ENCODE peak calls at places on chromosomes 4 and X, in five cellular contexts. U is brain microvascular endothelial cell, T is A673, S is HL-60, E is transverse colon. N is an unnamed sample.

GRCh38 chr4:155690044-155690837 is 23.6 kb downstream of the GUCY1A1 start:
- DNase-seq in U (no peak), T (no peak), S (no peak), E (no peak), N (no peak)

GRCh38 chr4:73729534-73730165 is 10.7 kb upstream of the CXCL8 start:
- DNase-seq in U (peak; percentile 79), T (peak; percentile 63), S (no peak), E (peak; percentile 67), N (peak; percentile 59)

GRCh38 chr4:78057135-78057599 is at the start of gene FRAS1:
- DNase-seq in U (peak; percentile 14), T (peak; percentile 17), S (no peak), E (peak; percentile 18), N (peak; percentile 20)

GRCh38 chr4:81562093-81562492 is 90.4 kb upstream of the RASGEF1B start:
- DNase-seq in U (no peak), T (no peak), S (no peak), E (no peak), N (no peak)

GRCh38 chr4:124862261-124862660 is 149.7 kb upstream of the ANKRD50 start:
- DNase-seq in U (no peak), T (no peak), S (no peak), E (no peak), N (no peak)

GRCh38 chrX:10660171-10660570 is 39.8 kb upstream of the MID1 start:
- DNase-seq in U (no peak), T (no peak), S (no peak), E (no peak), N (no peak)

GRCh38 chr4:27616166-27616565 is 755.5 kb downstream of the STIM2 start:
- DNase-seq in U (no peak), T (no peak), S (no peak), E (no peak), N (no peak)

GRCh38 chr4:680565-680930 is 6.2 kb downstream of the MYL5 start:
- DNase-seq in U (no peak), T (no peak), S (no peak), E (peak; percentile 55), N (no peak)

GRCh38 chr4:121900132-121900983 is 30.1 kb upstream of the BBS7 start:
- DNase-seq in U (peak; percentile 72), T (peak; percentile 65), S (peak; percentile 32), E (peak; percentile 35), N (peak; percentile 55)

GRCh38 chr4:84578540-84579409 is 4.2 kb upstream of the CDS1 start:
- DNase-seq in U (peak; percentile 72), T (peak; percentile 35), S (no peak), E (peak; percentile 20), N (peak; percentile 33)

GRCh38 chrX:46461653-46462191 is 83.5 kb downstream of the ZNF674 start:
- DNase-seq in U (no peak), T (no peak), S (no peak), E (no peak), N (no peak)

GRCh38 chr4:47836655-47837581 is 949 bp downstream of the CORIN start:
- DNase-seq in U (peak; percentile 84), T (peak; percentile 90), S (no peak), E (peak; percentile 77), N (peak; percentile 84)

GRCh38 chr4:2371765-2372487 is 46.5 kb downstream of the ZFYVE28 start:
- DNase-seq in U (no peak), T (no peak), S (no peak), E (no peak), N (no peak)

GRCh38 chr4:143287571-143287923 is 49.1 kb upstream of the GAB1 start:
- DNase-seq in U (no peak), T (peak; percentile 33), S (no peak), E (no peak), N (no peak)

GRCh38 chr4:13910556-13910955 is 283.0 kb upstream of the BOD1L1 start:
- DNase-seq in U (no peak), T (no peak), S (no peak), E (no peak), N (no peak)

GRCh38 chr4:76562851-76563803 is 128.1 kb downstream of the SHROOM3 start:
- DNase-seq in U (no peak), T (no peak), S (no peak), E (no peak), N (peak; percentile 22)

GRCh38 chrX:28979876-28980275 is 392.6 kb downstream of the IL1RAPL1 start:
- DNase-seq in U (no peak), T (no peak), S (no peak), E (no peak), N (peak; percentile 0)

GRCh38 chr4:123870283-123870876 is 473.8 kb downstream of the SPRY1 start:
- DNase-seq in U (no peak), T (no peak), S (no peak), E (no peak), N (no peak)

GRCh38 chrX:120274958-120275357 is 24.3 kb downstream of the ZBTB33 start:
- DNase-seq in U (no peak), T (no peak), S (no peak), E (no peak), N (no peak)

GRCh38 chr4:20592666-20593065 is 107.6 kb upstream of the PACRGL start:
- DNase-seq in U (no peak), T (no peak), S (no peak), E (no peak), N (no peak)

GRCh38 chr4:109611045-109611616 is 51.1 kb downstream of the MCUB start:
- DNase-seq in U (peak; percentile 13), T (no peak), S (no peak), E (no peak), N (no peak)

GRCh38 chrX:55163171-55163570 is 57.0 kb upstream of the PAGE5 start:
- DNase-seq in U (no peak), T (no peak), S (no peak), E (no peak), N (no peak)

GRCh38 chr4:32460972-32461371 is 1740.8 kb downstream of the PCDH7 start:
- DNase-seq in U (no peak), T (no peak), S (no peak), E (no peak), N (no peak)

GRCh38 chr4:32462944-32463343 is 1742.8 kb downstream of the PCDH7 start:
- DNase-seq in U (peak; percentile 12), T (peak; percentile 50), S (no peak), E (no peak), N (peak; percentile 2)
- TF ChIP-seq CTCF in U (peak; percentile 63), T (peak; percentile 64), S (peak; percentile 38), E (no peak), N (peak; percentile 26)

DNA sequence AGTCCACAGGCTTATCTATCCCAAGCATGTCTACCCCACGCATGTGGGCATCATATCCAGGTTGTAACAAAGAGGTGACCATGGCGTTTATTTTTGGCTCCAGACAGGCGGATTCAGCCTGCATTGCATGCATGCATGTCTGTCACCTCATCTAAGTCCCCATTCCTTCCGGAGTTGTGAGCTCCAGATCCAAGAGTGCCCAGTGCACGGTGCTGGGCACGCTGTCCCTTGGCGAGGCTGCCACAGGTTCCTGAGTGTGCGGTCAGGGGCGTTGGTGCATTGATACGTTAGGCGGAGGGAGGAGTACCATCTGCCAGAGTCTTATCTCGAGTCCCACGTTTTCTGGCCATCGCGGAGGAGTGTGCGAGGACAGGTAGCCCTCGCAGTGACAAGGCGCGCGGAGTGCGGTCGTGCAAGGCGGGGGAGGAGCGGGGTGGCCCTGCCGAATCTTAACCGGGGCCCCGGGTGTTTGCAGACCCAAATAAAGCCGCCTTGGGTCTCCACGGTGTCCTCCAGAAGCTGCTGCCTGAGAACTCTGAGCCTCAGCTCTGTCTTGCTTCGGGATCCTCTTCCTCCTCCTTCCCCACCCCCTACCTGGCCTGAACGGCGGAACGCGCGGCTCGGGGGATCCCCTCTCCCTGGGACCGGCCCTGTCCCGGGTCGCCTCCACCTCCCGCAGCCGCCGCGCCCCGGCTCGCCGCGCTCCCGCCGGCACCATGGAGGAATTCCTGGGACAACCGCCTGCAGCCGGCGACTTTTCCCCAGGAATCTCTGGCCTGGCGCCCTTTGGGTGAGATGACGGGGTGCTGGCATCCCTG is 618 bp upstream of the GALNTL6 start:
- DNase-seq in U (no peak), T (peak; percentile 3), S (no peak), E (no peak), N (no peak)
- H3K27ac ChIP-seq in U (no peak overlapping the region), T (no peak overlapping the region), S (no peak overlapping the region), E (no peak overlapping the region), N (no peak overlapping the region)

GRCh38 chrX:103537871-103538387 is 18.6 kb upstream of the RAB40A start:
- DNase-seq in U (no peak), T (no peak), S (no peak), E (no peak), N (no peak)
- TF ChIP-seq CTCF in U (no peak), T (no peak), S (no peak), E (no peak), N (no peak)

GRCh38 chr4:41157009-41157408 is 57.3 kb downstream of the APBB2 start:
- DNase-seq in U (no peak), T (no peak), S (no peak), E (peak; percentile 48), N (no peak)

GRCh38 chr4:41155194-41155830 is 59.0 kb downstream of the APBB2 start:
- DNase-seq in U (peak; percentile 89), T (no peak), S (no peak), E (no peak), N (peak; percentile 54)

GRCh38 chr4:41154814-41155177 is 59.5 kb downstream of the APBB2 start:
- DNase-seq in U (no peak), T (no peak), S (no peak), E (no peak), N (no peak)

GRCh38 chr4:41158274-41158673 is 56.1 kb downstream of the APBB2 start:
- DNase-seq in U (no peak), T (no peak), S (no peak), E (no peak), N (no peak)

GRCh38 chr4:41156574-41156973 is 57.8 kb downstream of the APBB2 start:
- DNase-seq in U (peak; percentile 96), T (no peak), S (no peak), E (no peak), N (no peak)
- H3K27ac ChIP-seq in U (peak overlapping the region; percentile 96), T (no peak overlapping the region), S (no peak overlapping the region), E (no peak overlapping the region), N (peak overlapping the region; percentile 91)